ENCODE peak calls at places on chromosomes 2 and 18, in five cellular contexts. D, W, Y, O and C are unnamed samples.

GRCh38 chr2:195658541-195658890 is 1.5 kb downstream of the SLC39A10 start:
- DNase-seq in D (peak), W (peak), Y (peak), O (no peak), C (peak)

GRCh38 chr2:105438104-105438929 is 39.5 kb upstream of the FHL2 start:
- DNase-seq in D (no peak), W (peak), Y (peak), O (no peak), C (peak)

GRCh38 chr2:233063976-233064411 is 3.9 kb downstream of the INPP5D start:
- DNase-seq in D (no peak), W (no peak), Y (no peak), O (no peak), C (no peak)

GRCh38 chr2:149221898-149222297 is 108.5 kb upstream of the LYPD6 start:
- DNase-seq in D (no peak), W (no peak), Y (peak), O (no peak), C (no peak)

GRCh38 chr18:59612461-59612860 is 84.8 kb downstream of the CCBE1 start:
- DNase-seq in D (no peak), W (peak), Y (no peak), O (no peak), C (no peak)

GRCh38 chr2:36371963-36372391 is 16.4 kb downstream of the CRIM1 start:
- DNase-seq in D (no peak), W (peak), Y (peak), O (no peak), C (peak)

GRCh38 chr2:111669928-111670695 is 213.9 kb downstream of the ANAPC1 start:
- DNase-seq in D (no peak), W (no peak), Y (no peak), O (no peak), C (no peak)

GRCh38 chr2:127173073-127173472 is 47.0 kb downstream of the CYP27C1 start:
- DNase-seq in D (no peak), W (peak), Y (peak), O (no peak), C (peak)

GRCh38 chr2:32977228-32977758 is 30.5 kb downstream of the LTBP1 start:
- DNase-seq in D (no peak), W (peak), Y (peak), O (no peak), C (no peak)

GRCh38 chr18:77522031-77522675 is 272.5 kb downstream of the GALR1 start:
- DNase-seq in D (peak), W (no peak), Y (no peak), O (no peak), C (no peak)

GRCh38 chr2:56183643-56184499 is at the start of gene CCDC85A:
- DNase-seq in D (peak), W (peak), Y (peak), O (peak), C (peak)

GRCh38 chr2:190578158-190579057 is 43.9 kb upstream of the NEMP2 start:
- DNase-seq in D (no peak), W (peak), Y (no peak), O (peak), C (peak)